ENCODE peak calls at places on chromosome 1, in four cellular contexts. O is transverse colon, D is pancreas, Z is hepatocyte. F is an unnamed sample. For H3K4me1, the result is how much of the 10 kb centered on the place peaks cover.

GRCh38 chr1:178057863-178058576 is 35.9 kb upstream of the RASAL2 start:
- DNase-seq in D (no peak), Z (peak), O (no peak), F (peak)

GRCh38 chr1:39317910-39318633 is 113.6 kb downstream of the MACF1 start:
- DNase-seq in O (peak), Z (no peak), D (no peak), F (no peak)

GRCh38 chr1:161784963-161785362 is 18.8 kb downstream of the ATF6 start:
- DNase-seq in D (no peak), Z (no peak), O (no peak), F (no peak)

GRCh38 chr1:60345621-60346020 is 272.1 kb upstream of the C1orf87 start:
- DNase-seq in D (no peak), O (no peak), Z (no peak), F (no peak)

GRCh38 chr1:93180723-93181613 is at the start of gene CCDC18:
- DNase-seq in O (no peak), D (no peak), Z (no peak), F (no peak)

GRCh38 chr1:162823231-162823630 is 32.7 kb downstream of the HSD17B7 start:
- DNase-seq in D (no peak), Z (no peak), O (no peak), F (no peak)

GRCh38 chr1:204080163-204080903 is 7.4 kb downstream of the SOX13 start:
- DNase-seq in Z (peak), O (peak), D (peak), F (peak)

GRCh38 chr1:228455715-228456114 is 31.5 kb upstream of the RNF187 start:
- DNase-seq in Z (no peak), D (no peak), O (no peak), F (peak)

GRCh38 chr1:156923565-156924477 is 3.4 kb downstream of the LRRC71 start:
- DNase-seq in D (peak), O (no peak), Z (no peak), F (no peak)

GRCh38 chr1:230337266-230337665 is 88.9 kb downstream of the PGBD5 start:
- DNase-seq in Z (no peak), D (no peak), O (no peak), F (no peak)

GRCh38 chr1:225539069-225539468 is 111.2 kb upstream of the LBR start:
- DNase-seq in Z (no peak), D (no peak), O (no peak), F (no peak)

GRCh38 chr1:51990478-51990965 is at the start of gene RAB3B:
- DNase-seq in D (peak), Z (peak), O (peak), F (peak)

GRCh38 chr1:19086176-19086875 is 123.7 kb downstream of the UBR4 start:
- DNase-seq in D (no peak), O (no peak), Z (no peak), F (no peak)

GRCh38 chr1:110390096-110390495 is 730 bp downstream of the SLC16A4 start:
- DNase-seq in D (no peak), O (peak), Z (peak), F (peak)

GRCh38 chr1:65174585-65174984 is 26.6 kb downstream of the AK4 start:
- DNase-seq in Z (no peak), D (no peak), O (peak), F (peak)

GRCh38 chr1:33276573-33277298 is 20.4 kb downstream of the ZNF362 start:
- DNase-seq in O (no peak), Z (no peak), D (no peak), F (no peak)

GRCh38 chr1:23592209-23592905 is 33.1 kb upstream of the ID3 start:
- DNase-seq in D (no peak), O (no peak), Z (no peak), F (no peak)

GRCh38 chr1:21816602-21817302 is 4.7 kb downstream of the LDLRAD2 start:
- DNase-seq in Z (peak), O (no peak), D (no peak), F (peak)

GRCh38 chr1:61254629-61255323 is 172.4 kb downstream of the NFIA start:
- DNase-seq in Z (peak), O (no peak), D (no peak), F (no peak)

GRCh38 chr1:235351441-235351840 is 15.8 kb upstream of the TBCE start:
- DNase-seq in D (no peak), O (no peak), Z (no peak), F (no peak)

GRCh38 chr1:64263856-64264255 is 60.4 kb downstream of the UBE2U start:
- DNase-seq in O (no peak), D (no peak), Z (no peak), F (no peak)

GRCh38 chr1:228935855-228936727 is 200.8 kb downstream of the RHOU start:
- DNase-seq in D (no peak), O (no peak), Z (peak), F (no peak)

GRCh38 chr1:169601096-169601881 is 15.0 kb upstream of the F5 start:
- DNase-seq in Z (peak), O (no peak), D (no peak), F (peak)

GRCh38 chr1:206445861-206446495 is 24.3 kb upstream of the IKBKE start:
- DNase-seq in Z (no peak), O (no peak), D (no peak), F (no peak)

GRCh38 chr1:1540015-1540816 is at the start of gene TMEM240:
- DNase-seq in Z (peak), D (no peak), O (peak), F (peak)

GRCh38 chr1:204945565-204945977 is 74.9 kb downstream of the NFASC start:
- DNase-seq in Z (peak), D (no peak), O (no peak), F (no peak)

GRCh38 chr1:116825400-116825734 is 71.1 kb downstream of the CD2 start:
- DNase-seq in O (peak), Z (no peak), D (no peak), F (peak)

GRCh38 chr1:215665212-215665611 is 98.1 kb downstream of the KCTD3 start:
- DNase-seq in Z (no peak), D (no peak), O (no peak), F (no peak)

GRCh38 chr1:206535853-206536188 is 28.5 kb downstream of the RASSF5 start:
- DNase-seq in O (peak), D (peak), Z (no peak), F (no peak)

DNA sequence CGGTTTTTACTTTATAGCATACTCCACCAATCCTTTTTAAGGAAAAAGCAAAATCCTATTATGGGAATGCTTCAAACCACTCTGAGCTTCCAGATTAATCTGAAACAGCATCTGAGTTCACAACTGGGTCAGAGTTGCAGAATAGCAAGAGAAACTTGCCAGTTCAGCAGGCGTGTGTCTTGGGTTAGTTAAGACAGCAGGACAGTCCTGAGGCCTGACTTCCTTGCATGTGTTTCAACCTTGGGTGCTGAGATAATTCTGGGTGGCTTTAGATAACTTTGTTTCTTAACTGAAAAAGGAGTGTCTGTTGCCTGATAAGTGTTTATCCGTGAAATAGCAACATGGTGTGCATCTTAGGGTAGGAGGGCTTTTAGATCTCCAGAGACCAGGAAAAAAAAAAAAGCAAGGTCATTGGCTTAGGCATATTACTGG is 169.2 kb downstream of the DHRS3 start:
- DNase-seq in Z (peak), O (no peak), D (no peak), F (peak)
- H3K27ac ChIP-seq in Z (peak), O (peak), D (peak), F (no peak)

GRCh38 chr1:27832762-27833161 is 2.2 kb downstream of the PPP1R8 start:
- DNase-seq in O (no peak), D (no peak), Z (no peak), F (peak)
- H3K4me3 ChIP-seq in O (no peak), D (no peak), Z (no peak), F (no peak)

GRCh38 chr1:32275424-32275823 is 16.5 kb upstream of the HDAC1 start:
- DNase-seq in O (peak), D (peak), Z (no peak), F (no peak)
- H3K4me1 ChIP-seq in O (under half), D (under half), Z (under half), F (under half)

GRCh38 chr1:183278736-183279591 is 92.9 kb downstream of the LAMC2 start:
- DNase-seq in Z (no peak), O (no peak), D (no peak), F (no peak)

GRCh38 chr1:183279835-183280234 is 93.8 kb downstream of the LAMC2 start:
- DNase-seq in D (no peak), O (peak), Z (peak), F (no peak)

GRCh38 chr1:183281553-183282091 is 95.6 kb downstream of the LAMC2 start:
- DNase-seq in D (peak), O (peak), Z (peak), F (peak)

GRCh38 chr1:183282101-183282855 is 96.2 kb downstream of the LAMC2 start:
- DNase-seq in D (peak), O (no peak), Z (no peak), F (no peak)

GRCh38 chr1:183281039-183281438 is 95.0 kb downstream of the LAMC2 start:
- DNase-seq in O (peak), Z (no peak), D (no peak), F (no peak)
- H3K27ac ChIP-seq in O (peak), Z (no peak), D (no peak), F (no peak)

GRCh38 chr1:226946285-226946684 is 6.2 kb downstream of the COQ8A start:
- DNase-seq in O (no peak), Z (no peak), D (no peak), F (no peak)

GRCh38 chr1:226945858-226946245 is 5.8 kb downstream of the COQ8A start:
- DNase-seq in Z (no peak), D (no peak), O (no peak), F (no peak)

GRCh38 chr1:226946841-226947240 is 6.7 kb downstream of the COQ8A start:
- DNase-seq in Z (no peak), D (no peak), O (no peak), F (no peak)

GRCh38 chr1:226943927-226944326 is 3.8 kb downstream of the COQ8A start:
- DNase-seq in Z (no peak), O (no peak), D (no peak), F (no peak)

GRCh38 chr1:226945106-226945857 is 5.2 kb downstream of the COQ8A start:
- DNase-seq in Z (peak), O (peak), D (peak), F (no peak)
- H3K4me3 ChIP-seq in Z (no peak), O (no peak), D (peak), F (no peak)

DNA sequence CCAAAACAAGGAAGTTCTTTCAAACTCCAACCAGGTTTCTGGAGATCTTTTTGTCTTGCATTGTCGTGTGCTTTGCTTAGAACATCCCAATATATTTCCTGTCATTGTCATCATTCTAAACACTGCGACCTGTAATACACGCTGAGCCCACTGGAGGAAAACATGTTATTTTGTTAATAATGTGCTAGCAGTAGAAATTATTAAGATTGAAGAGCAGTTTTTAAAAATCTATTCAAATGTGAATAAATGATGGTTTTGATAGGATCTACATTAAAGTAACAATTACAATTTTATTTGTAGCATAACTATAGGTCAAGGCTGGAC is 268.5 kb downstream of the PTPRC start:
- DNase-seq in O (no peak), D (no peak), Z (no peak), F (no peak)
- H3K4me1 ChIP-seq in O (under half), D (under half), Z (under half), F (under half)

GRCh38 chr1:232045571-232045970 is 419.0 kb downstream of the DISC1 start:
- DNase-seq in Z (no peak), D (no peak), O (no peak), F (no peak)

GRCh38 chr1:232047473-232047872 is 420.9 kb downstream of the DISC1 start:
- DNase-seq in Z (no peak), O (no peak), D (no peak), F (no peak)

GRCh38 chr1:232046531-232047283 is 420.1 kb downstream of the DISC1 start:
- DNase-seq in Z (no peak), D (no peak), O (no peak), F (no peak)

GRCh38 chr1:232044728-232045127 is 418.1 kb downstream of the DISC1 start:
- DNase-seq in D (no peak), O (no peak), Z (no peak), F (no peak)

DNA sequence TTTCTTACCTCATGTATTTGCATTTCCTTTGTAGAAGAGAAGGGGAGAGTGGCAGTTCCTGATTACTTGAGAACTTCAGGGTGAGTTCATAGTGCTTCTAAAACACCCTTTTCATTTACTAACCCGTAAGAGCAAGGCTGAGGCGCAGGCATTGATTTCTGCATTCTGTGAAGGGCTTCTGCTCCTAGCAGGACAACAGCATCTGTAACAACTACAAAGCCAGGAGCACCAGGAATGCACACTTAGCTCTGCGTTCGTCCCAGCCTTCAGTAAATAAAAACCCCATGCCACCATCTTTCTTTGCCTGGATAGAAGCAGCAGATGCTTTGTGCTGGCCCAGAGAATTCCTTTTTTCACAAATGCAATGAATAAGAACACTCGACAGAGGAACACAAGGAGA is 418.5 kb downstream of the DISC1 start:
- DNase-seq in D (no peak), O (no peak), Z (no peak), F (no peak)
- H3K27ac ChIP-seq in D (no peak), O (no peak), Z (no peak), F (no peak)

DNA sequence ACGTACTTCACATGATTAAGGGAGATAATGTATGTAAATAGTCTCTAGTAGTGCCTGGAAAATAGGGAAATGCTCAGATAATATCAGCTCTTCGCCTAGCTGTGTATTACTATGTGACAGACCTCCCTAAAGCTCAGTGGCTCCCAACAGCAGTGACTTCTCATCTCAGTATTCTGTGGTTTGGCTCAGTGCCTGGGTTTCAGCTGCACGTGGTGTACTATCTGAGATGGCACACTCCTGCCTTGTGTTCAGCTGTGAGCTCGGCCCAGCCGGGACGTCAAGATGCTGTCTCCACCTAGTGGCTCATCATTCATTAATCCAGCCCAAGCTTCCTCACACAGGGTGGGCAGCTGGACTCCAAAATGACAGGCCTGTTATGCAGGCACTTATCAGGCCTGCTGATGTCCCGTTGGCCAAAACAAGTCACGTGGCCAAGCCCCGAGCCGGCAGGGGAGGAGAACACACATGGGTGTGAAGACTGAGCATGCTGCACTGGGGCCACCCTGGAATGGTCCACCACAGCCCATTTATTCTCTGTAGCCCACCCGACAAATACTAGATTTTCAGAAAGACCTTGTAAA is 17.8 kb downstream of the SLFNL1 start:
- DNase-seq in O (peak), D (peak), Z (peak), F (peak)
- H3K4me3 ChIP-seq in O (no peak), D (no peak), Z (no peak), F (no peak)

GRCh38 chr1:25556132-25556670 is 12.8 kb downstream of the LDLRAP1 start:
- DNase-seq in Z (no peak), O (no peak), D (peak), F (no peak)

GRCh38 chr1:25555753-25556092 is 12.3 kb downstream of the LDLRAP1 start:
- DNase-seq in Z (no peak), O (no peak), D (no peak), F (no peak)

GRCh38 chr1:25553749-25554425 is 10.5 kb downstream of the LDLRAP1 start:
- DNase-seq in D (no peak), O (no peak), Z (no peak), F (no peak)

GRCh38 chr1:25554426-25554780 is 11.0 kb downstream of the LDLRAP1 start:
- DNase-seq in D (no peak), O (no peak), Z (no peak), F (no peak)

GRCh38 chr1:25554886-25555752 is 11.7 kb downstream of the LDLRAP1 start:
- DNase-seq in Z (no peak), O (no peak), D (peak), F (no peak)
- H3K4me1 ChIP-seq in Z (under half), O (under half), D (under half), F (under half)

GRCh38 chr1:16028237-16029002 is 6.6 kb downstream of the CLCNKA start:
- DNase-seq in O (no peak), Z (no peak), D (peak), F (no peak)
- H3K27ac ChIP-seq in O (no peak), Z (no peak), D (no peak), F (no peak)

F was measured in cardiac muscle cell.